ENCODE peak calls at places on chromosomes 1 and 21, in seven cellular contexts. I is HCT116, H is transverse colon, B is A549, N is PC-9, M is hepatocyte, U is heart right ventricle. O is an unnamed sample.

GRCh38 chr1:32179193-32179442 is 357 bp upstream of the TXLNA start:
- DNase-seq in I (no peak), H (no peak), B (no peak), N (no peak), M (no peak), U (no peak), O (no peak)

GRCh38 chr1:117210831-117211261 is at the start of gene VTCN1:
- DNase-seq in I (peak; percentile 43), H (peak; percentile 33), B (peak; percentile 39), N (peak; percentile 91), M (peak; percentile 80), U (no peak), O (peak; percentile 51)

GRCh38 chr1:108200627-108201106 is 524 bp upstream of the SLC25A24 start:
- DNase-seq in I (peak; percentile 41), H (peak; percentile 50), B (peak; percentile 80), N (peak; percentile 42), M (peak; percentile 64), U (peak; percentile 33), O (peak; percentile 60)

GRCh38 chr1:238648756-238649155 is 737.6 kb upstream of the CHRM3 start:
- DNase-seq in I (no peak), H (no peak), B (no peak), N (no peak), M (no peak), U (no peak), O (no peak)

GRCh38 chr21:45592208-45592619 is 50.0 kb upstream of the SLC19A1 start:
- DNase-seq in I (no peak), H (peak; percentile 18), B (no peak), N (no peak), M (no peak), U (no peak), O (no peak)

GRCh38 chr1:226799634-226800281 is 60.7 kb upstream of the ITPKB start:
- DNase-seq in I (no peak), H (peak; percentile 23), B (no peak), N (no peak), M (peak; percentile 66), U (no peak), O (no peak)

GRCh38 chr1:172357753-172358152 is 62.7 kb upstream of the C1orf105 start:
- DNase-seq in I (no peak), H (no peak), B (no peak), N (no peak), M (no peak), U (no peak), O (no peak)

GRCh38 chr1:22907528-22907927 is 65.1 kb downstream of the LACTBL1 start:
- DNase-seq in I (no peak), H (no peak), B (no peak), N (no peak), M (no peak), U (no peak), O (no peak)

GRCh38 chr1:35243681-35244080 is 24.8 kb upstream of the ZMYM4 start:
- DNase-seq in I (no peak), H (peak; percentile 18), B (no peak), N (no peak), M (peak; percentile 69), U (no peak), O (no peak)

GRCh38 chr1:84037758-84038611 is 39.1 kb upstream of the TTLL7 start:
- DNase-seq in I (no peak), H (no peak), B (no peak), N (peak; percentile 57), M (no peak), U (no peak), O (no peak)

GRCh38 chr1:3261007-3261968 is 192.3 kb downstream of the PRDM16 start:
- DNase-seq in I (no peak), H (no peak), B (no peak), N (no peak), M (peak; percentile 32), U (peak; percentile 32), O (no peak)

GRCh38 chr1:30751830-30752650 is 5.5 kb downstream of the LAPTM5 start:
- DNase-seq in I (no peak), H (no peak), B (no peak), N (peak; percentile 45), M (no peak), U (no peak), O (no peak)

GRCh38 chr1:235133086-235133485 is 4.4 kb upstream of the TOMM20 start:
- DNase-seq in I (no peak), H (no peak), B (no peak), N (no peak), M (no peak), U (no peak), O (no peak)

GRCh38 chr1:75133754-75134655 is at the start of gene LHX8:
- DNase-seq in I (no peak), H (no peak), B (peak; percentile 20), N (no peak), M (peak; percentile 31), U (no peak), O (no peak)

GRCh38 chr1:15411593-15412487 is 2.2 kb downstream of the EFHD2 start:
- DNase-seq in I (no peak), H (peak; percentile 66), B (no peak), N (peak; percentile 60), M (no peak), U (no peak), O (peak; percentile 71)

GRCh38 chr21:28671549-28672195 is 321.0 kb downstream of the LTN1 start:
- DNase-seq in I (no peak), H (no peak), B (no peak), N (no peak), M (no peak), U (no peak), O (no peak)

GRCh38 chr1:71706030-71706671 is 576.2 kb downstream of the NEGR1 start:
- DNase-seq in I (no peak), H (no peak), B (no peak), N (no peak), M (peak; percentile 4), U (no peak), O (no peak)

GRCh38 chr1:65177457-65177856 is 29.5 kb downstream of the AK4 start:
- DNase-seq in I (peak; percentile 67), H (no peak), B (no peak), N (peak; percentile 37), M (no peak), U (no peak), O (no peak)

GRCh38 chr1:65178235-65178634 is 30.2 kb downstream of the AK4 start:
- DNase-seq in I (no peak), H (no peak), B (no peak), N (no peak), M (no peak), U (no peak), O (no peak)

GRCh38 chr1:65180977-65181376 is 33.0 kb downstream of the AK4 start:
- DNase-seq in I (no peak), H (no peak), B (no peak), N (no peak), M (no peak), U (no peak), O (no peak)

GRCh38 chr1:65179148-65179547 is 31.1 kb downstream of the AK4 start:
- DNase-seq in I (no peak), H (no peak), B (no peak), N (no peak), M (no peak), U (no peak), O (no peak)

GRCh38 chr1:65182658-65183268 is 34.8 kb downstream of the AK4 start:
- DNase-seq in I (no peak), H (no peak), B (no peak), N (no peak), M (no peak), U (no peak), O (no peak)
- TF ChIP-seq CTCF in I (no peak), H (no peak), B (no peak), N (no peak), M (no peak), U (no peak), O (no peak)

DNA sequence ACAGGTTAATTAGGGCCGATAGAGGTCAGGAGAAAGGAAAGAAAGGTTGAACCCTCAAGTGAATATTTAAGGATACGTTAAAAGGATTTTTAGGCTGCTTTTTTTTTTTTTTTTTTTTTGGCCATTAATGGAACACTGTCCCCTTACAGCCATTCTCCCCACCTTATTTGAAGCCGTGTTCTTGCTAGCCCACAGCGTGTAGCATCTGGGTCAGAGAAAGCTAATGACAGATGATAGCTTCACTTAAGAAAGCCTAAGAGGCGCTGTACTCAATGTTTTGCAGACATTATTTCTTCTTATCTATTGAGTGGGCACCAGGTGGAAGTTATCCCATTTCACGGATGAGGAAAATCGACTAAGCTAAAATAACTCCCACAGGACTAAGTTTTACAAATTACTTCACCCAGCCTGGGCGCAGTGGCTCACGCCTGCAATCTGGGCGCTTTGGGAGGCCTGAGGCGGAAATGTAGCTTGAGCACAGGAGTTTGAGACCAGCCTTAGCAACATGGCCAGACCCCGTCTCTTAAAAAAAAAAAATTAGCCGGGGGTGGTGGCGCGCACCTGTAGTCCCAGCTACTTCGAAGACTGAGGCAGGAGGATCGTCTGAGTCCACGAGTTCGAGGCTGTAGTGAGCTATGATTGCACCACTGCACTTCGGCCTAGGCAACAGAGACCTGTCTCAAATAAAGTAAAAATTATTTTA is 967 bp upstream of the PHTF1 start:
- DNase-seq in I (no peak), H (no peak), B (peak; percentile 4), N (no peak), M (no peak), U (no peak), O (no peak)
- H3K4me3 ChIP-seq in I (peak overlapping the region; percentile 77), H (peak overlapping the region; percentile 100), B (peak overlapping the region; percentile 92), N (peak overlapping the region; percentile 99), M (peak overlapping the region; percentile 85), U (peak overlapping the region; percentile 94), O (no peak overlapping the region)

GRCh38 chr1:225422795-225423517 is 4.9 kb downstream of the LBR start:
- DNase-seq in I (no peak), H (no peak), B (no peak), N (no peak), M (no peak), U (no peak), O (no peak)
- H3K27ac ChIP-seq in I (no peak overlapping the region), H (peak overlapping the region; percentile 94), B (no peak overlapping the region), N (peak overlapping the region; percentile 98), M (no peak overlapping the region), U (no peak overlapping the region), O (no peak overlapping the region)

GRCh38 chr1:6181347-6181770 is 1.2 kb upstream of the CHD5 start:
- DNase-seq in I (no peak), H (no peak), B (no peak), N (no peak), M (no peak), U (no peak), O (no peak)

GRCh38 chr1:6185151-6185550 is 5.0 kb upstream of the CHD5 start:
- DNase-seq in I (no peak), H (no peak), B (no peak), N (no peak), M (no peak), U (no peak), O (no peak)

GRCh38 chr1:6185635-6186382 is 5.7 kb upstream of the CHD5 start:
- DNase-seq in I (no peak), H (no peak), B (no peak), N (no peak), M (peak; percentile 60), U (no peak), O (no peak)

GRCh38 chr1:6184083-6184783 is 4.1 kb upstream of the CHD5 start:
- DNase-seq in I (no peak), H (no peak), B (no peak), N (no peak), M (no peak), U (no peak), O (no peak)

DNA sequence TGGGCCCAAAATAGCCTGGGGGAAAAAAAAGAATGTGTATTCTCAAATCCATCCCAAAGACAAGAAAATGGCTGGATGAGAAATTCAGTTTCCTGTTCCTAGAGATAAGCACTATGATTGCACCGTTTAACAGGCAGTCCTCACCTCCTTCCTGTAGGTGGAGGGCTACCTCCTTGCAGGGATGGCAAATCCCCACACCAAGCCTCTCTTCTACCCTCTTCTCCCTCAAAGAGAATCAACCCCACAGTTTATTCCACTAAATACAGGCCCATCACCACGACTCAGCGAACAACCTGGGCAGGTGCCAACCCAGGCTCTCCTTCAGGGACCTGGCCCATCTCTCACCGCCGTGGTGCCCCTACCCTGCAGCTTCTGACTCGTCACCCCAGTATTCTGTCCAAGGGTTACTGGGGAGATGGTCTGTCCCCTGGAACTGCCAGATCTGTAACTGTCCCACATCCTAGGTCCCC is 3.4 kb upstream of the CHD5 start:
- DNase-seq in I (no peak), H (no peak), B (peak; percentile 52), N (peak; percentile 33), M (no peak), U (no peak), O (no peak)
- TF ChIP-seq CTCF in I (peak; percentile 46), H (no peak), B (no peak), N (peak; percentile 21), M (no peak), U (no peak), O (no peak)